ENCODE peak calls at places on chromosomes 5 and 9, in five cellular contexts. One of them, this sample, is unnamed. For H3K4me1, the result is how much of the 10 kb centered on the place peaks cover.

GRCh38 chr5:16521561-16522090 is 56.0 kb upstream of the ZNF622 start:
- DNase-seq in uterus: no peak
- DNase-seq in psoas muscle: no peak
- DNase-seq in CD8-positive, alpha-beta memory T cell: no peak
- DNase-seq in lung: no peak
- DNase-seq in this sample: no peak

GRCh38 chr5:169627551-169627950 is 9.5 kb upstream of the DOCK2 start:
- DNase-seq in uterus: no peak
- DNase-seq in psoas muscle: no peak
- DNase-seq in CD8-positive, alpha-beta memory T cell: no peak
- DNase-seq in lung: no peak
- DNase-seq in this sample: no peak

GRCh38 chr9:68941780-68942459 is 72.0 kb downstream of the PRKACG start:
- DNase-seq in uterus: no peak
- DNase-seq in psoas muscle: no peak
- DNase-seq in CD8-positive, alpha-beta memory T cell: no peak
- DNase-seq in lung: no peak
- DNase-seq in this sample: no peak

GRCh38 chr5:168086104-168086610 is 205.3 kb upstream of the WWC1 start:
- DNase-seq in uterus: peak
- DNase-seq in psoas muscle: no peak
- DNase-seq in CD8-positive, alpha-beta memory T cell: no peak
- DNase-seq in lung: no peak
- DNase-seq in this sample: no peak

GRCh38 chr9:34961574-34962480 is 3.7 kb downstream of the PHF24 start:
- DNase-seq in uterus: no peak
- DNase-seq in psoas muscle: no peak
- DNase-seq in CD8-positive, alpha-beta memory T cell: no peak
- DNase-seq in lung: no peak
- DNase-seq in this sample: no peak

GRCh38 chr5:35029333-35029732 is 18.4 kb downstream of the AGXT2 start:
- DNase-seq in uterus: no peak
- DNase-seq in psoas muscle: no peak
- DNase-seq in CD8-positive, alpha-beta memory T cell: no peak
- DNase-seq in lung: no peak
- DNase-seq in this sample: no peak

GRCh38 chr9:36192196-36192595 is 1.5 kb downstream of the CLTA start:
- DNase-seq in uterus: no peak
- DNase-seq in psoas muscle: no peak
- DNase-seq in CD8-positive, alpha-beta memory T cell: no peak
- DNase-seq in lung: no peak
- DNase-seq in this sample: no peak

GRCh38 chr9:91589101-91589553 is 165.5 kb upstream of the NFIL3 start:
- DNase-seq in uterus: peak
- DNase-seq in psoas muscle: no peak
- DNase-seq in CD8-positive, alpha-beta memory T cell: no peak
- DNase-seq in lung: no peak
- DNase-seq in this sample: no peak

GRCh38 chr5:87081511-87082372 is 185.9 kb upstream of the RASA1 start:
- DNase-seq in uterus: no peak
- DNase-seq in psoas muscle: no peak
- DNase-seq in CD8-positive, alpha-beta memory T cell: peak
- DNase-seq in lung: peak
- DNase-seq in this sample: no peak

GRCh38 chr9:137222190-137223077 is at the start of gene RNF208:
- DNase-seq in uterus: no peak
- DNase-seq in psoas muscle: no peak
- DNase-seq in CD8-positive, alpha-beta memory T cell: peak
- DNase-seq in lung: no peak
- DNase-seq in this sample: no peak

GRCh38 chr5:71662381-71662780 is 56.7 kb upstream of the CARTPT start:
- DNase-seq in uterus: no peak
- DNase-seq in psoas muscle: no peak
- DNase-seq in CD8-positive, alpha-beta memory T cell: no peak
- DNase-seq in lung: no peak
- DNase-seq in this sample: no peak

GRCh38 chr9:110007477-110008270 is 200.3 kb downstream of the C9orf152 start:
- DNase-seq in uterus: no peak
- DNase-seq in psoas muscle: no peak
- DNase-seq in CD8-positive, alpha-beta memory T cell: no peak
- DNase-seq in lung: no peak
- DNase-seq in this sample: no peak

GRCh38 chr9:21576331-21577189 is 94.4 kb upstream of the IFNE start:
- DNase-seq in uterus: no peak
- DNase-seq in psoas muscle: peak
- DNase-seq in CD8-positive, alpha-beta memory T cell: peak
- DNase-seq in lung: no peak
- DNase-seq in this sample: no peak

GRCh38 chr5:137143244-137143605 is 355.9 kb downstream of the SPOCK1 start:
- DNase-seq in uterus: no peak
- DNase-seq in psoas muscle: no peak
- DNase-seq in CD8-positive, alpha-beta memory T cell: no peak
- DNase-seq in lung: no peak
- DNase-seq in this sample: no peak

GRCh38 chr9:19246891-19247290 is 16.4 kb downstream of the DENND4C start:
- DNase-seq in uterus: no peak
- DNase-seq in psoas muscle: no peak
- DNase-seq in CD8-positive, alpha-beta memory T cell: no peak
- DNase-seq in lung: no peak
- DNase-seq in this sample: no peak

GRCh38 chr9:7146582-7146981 is 388.8 kb downstream of the KDM4C start:
- DNase-seq in uterus: no peak
- DNase-seq in psoas muscle: no peak
- DNase-seq in CD8-positive, alpha-beta memory T cell: no peak
- DNase-seq in lung: no peak
- DNase-seq in this sample: no peak

GRCh38 chr5:16540421-16540820 is 74.8 kb upstream of the ZNF622 start:
- DNase-seq in uterus: no peak
- DNase-seq in psoas muscle: no peak
- DNase-seq in CD8-positive, alpha-beta memory T cell: no peak
- DNase-seq in lung: no peak
- DNase-seq in this sample: no peak

GRCh38 chr5:1347571-1347970 is 2.7 kb upstream of the CLPTM1L start:
- DNase-seq in uterus: no peak
- DNase-seq in psoas muscle: no peak
- DNase-seq in CD8-positive, alpha-beta memory T cell: no peak
- DNase-seq in lung: no peak
- DNase-seq in this sample: no peak

GRCh38 chr5:120304653-120305052 is 159.4 kb upstream of the PRR16 start:
- DNase-seq in uterus: no peak
- DNase-seq in psoas muscle: no peak
- DNase-seq in CD8-positive, alpha-beta memory T cell: no peak
- DNase-seq in lung: no peak
- DNase-seq in this sample: no peak

GRCh38 chr5:164184158-164184557 is 678.7 kb downstream of the MAT2B start:
- DNase-seq in uterus: no peak
- DNase-seq in psoas muscle: no peak
- DNase-seq in CD8-positive, alpha-beta memory T cell: no peak
- DNase-seq in lung: no peak
- DNase-seq in this sample: no peak

GRCh38 chr5:144191998-144192397 is 21.3 kb downstream of the KCTD16 start:
- DNase-seq in uterus: no peak
- DNase-seq in psoas muscle: no peak
- DNase-seq in CD8-positive, alpha-beta memory T cell: peak
- DNase-seq in lung: no peak
- DNase-seq in this sample: no peak

GRCh38 chr5:135069016-135069770 is 35.2 kb upstream of the PITX1 start:
- DNase-seq in uterus: no peak
- DNase-seq in psoas muscle: no peak
- DNase-seq in CD8-positive, alpha-beta memory T cell: no peak
- DNase-seq in lung: no peak
- DNase-seq in this sample: no peak

GRCh38 chr5:150672237-150672883 is 11.3 kb downstream of the MYOZ3 start:
- DNase-seq in uterus: peak
- DNase-seq in psoas muscle: peak
- DNase-seq in CD8-positive, alpha-beta memory T cell: peak
- DNase-seq in lung: no peak
- DNase-seq in this sample: peak

GRCh38 chr5:9782806-9783560 is 152.8 kb upstream of the TAS2R1 start:
- DNase-seq in uterus: no peak
- DNase-seq in psoas muscle: no peak
- DNase-seq in CD8-positive, alpha-beta memory T cell: no peak
- DNase-seq in lung: no peak
- DNase-seq in this sample: no peak

GRCh38 chr9:89523948-89524347 is 26.0 kb upstream of the SEMA4D start:
- DNase-seq in uterus: no peak
- DNase-seq in psoas muscle: no peak
- DNase-seq in CD8-positive, alpha-beta memory T cell: peak
- DNase-seq in lung: no peak
- DNase-seq in this sample: no peak

GRCh38 chr5:5497132-5497748 is 74.8 kb downstream of the ICE1 start:
- DNase-seq in uterus: peak
- DNase-seq in psoas muscle: peak
- DNase-seq in CD8-positive, alpha-beta memory T cell: no peak
- DNase-seq in lung: peak
- DNase-seq in this sample: peak

GRCh38 chr5:151058301-151058700 is 22.5 kb downstream of the TNIP1 start:
- DNase-seq in uterus: no peak
- DNase-seq in psoas muscle: no peak
- DNase-seq in CD8-positive, alpha-beta memory T cell: no peak
- DNase-seq in lung: no peak
- DNase-seq in this sample: no peak

GRCh38 chr9:105415344-105415980 is 32.4 kb upstream of the FSD1L start:
- DNase-seq in uterus: peak
- DNase-seq in psoas muscle: no peak
- DNase-seq in CD8-positive, alpha-beta memory T cell: peak
- DNase-seq in lung: peak
- DNase-seq in this sample: peak

GRCh38 chr5:181190711-181191525 is 14.1 kb downstream of the TRIM7 start:
- DNase-seq in uterus: peak
- DNase-seq in psoas muscle: no peak
- DNase-seq in CD8-positive, alpha-beta memory T cell: peak
- DNase-seq in lung: no peak
- DNase-seq in this sample: peak

GRCh38 chr9:33460854-33461253 is 12.9 kb downstream of the NOL6 start:
- DNase-seq in uterus: no peak
- DNase-seq in psoas muscle: no peak
- DNase-seq in CD8-positive, alpha-beta memory T cell: no peak
- DNase-seq in lung: no peak
- DNase-seq in this sample: peak
- H3K4me1 ChIP-seq in uterus: under half
- H3K4me1 ChIP-seq in psoas muscle: under half
- H3K4me1 ChIP-seq in CD8-positive, alpha-beta memory T cell: under half
- H3K4me1 ChIP-seq in lung: under half
- H3K4me1 ChIP-seq in this sample: under half

GRCh38 chr9:121900163-121900562 is 192.9 kb downstream of the TTLL11 start:
- DNase-seq in uterus: no peak
- DNase-seq in psoas muscle: no peak
- DNase-seq in CD8-positive, alpha-beta memory T cell: no peak
- DNase-seq in lung: no peak
- DNase-seq in this sample: no peak

GRCh38 chr9:121897140-121897539 is 196.0 kb downstream of the TTLL11 start:
- DNase-seq in uterus: no peak
- DNase-seq in psoas muscle: no peak
- DNase-seq in CD8-positive, alpha-beta memory T cell: no peak
- DNase-seq in lung: no peak
- DNase-seq in this sample: no peak

GRCh38 chr9:121906074-121906520 is 187.0 kb downstream of the TTLL11 start:
- DNase-seq in uterus: no peak
- DNase-seq in psoas muscle: no peak
- DNase-seq in CD8-positive, alpha-beta memory T cell: no peak
- DNase-seq in lung: no peak
- DNase-seq in this sample: no peak

GRCh38 chr9:121901616-121902015 is 191.5 kb downstream of the TTLL11 start:
- DNase-seq in uterus: no peak
- DNase-seq in psoas muscle: no peak
- DNase-seq in CD8-positive, alpha-beta memory T cell: no peak
- DNase-seq in lung: no peak
- DNase-seq in this sample: no peak

DNA sequence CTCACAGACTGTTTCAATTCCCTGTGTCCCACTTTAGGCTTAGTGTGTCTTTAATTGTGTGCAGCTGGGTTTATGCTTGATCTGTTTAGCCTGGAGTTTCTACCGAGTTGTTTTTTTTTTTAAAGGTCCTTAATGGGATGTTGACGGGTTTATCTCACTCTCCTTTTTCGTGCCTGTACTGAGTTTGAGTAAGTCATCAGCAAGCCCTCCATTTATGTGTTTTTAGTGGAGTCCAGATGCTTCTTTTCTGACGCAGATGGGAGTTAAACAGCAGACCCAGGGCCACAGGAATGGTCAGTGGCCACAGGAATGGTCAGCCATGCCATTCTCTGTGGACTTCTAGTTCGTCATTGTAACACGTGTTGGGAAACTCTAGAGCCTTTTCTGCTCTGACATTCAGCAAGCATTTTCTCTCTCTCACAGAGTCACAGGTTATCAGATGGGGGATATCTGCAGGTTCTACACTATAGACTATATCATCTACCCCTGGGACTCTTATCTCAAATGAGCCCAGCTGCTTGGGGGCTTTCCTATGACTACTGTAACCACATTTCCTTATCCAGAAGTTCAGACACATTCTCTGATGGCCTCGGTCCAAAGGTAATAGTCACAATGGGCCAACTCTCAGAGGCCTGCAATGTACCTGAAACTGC is 190.5 kb downstream of the TTLL11 start:
- DNase-seq in uterus: peak
- DNase-seq in psoas muscle: no peak
- DNase-seq in CD8-positive, alpha-beta memory T cell: no peak
- DNase-seq in lung: no peak
- DNase-seq in this sample: no peak
- H3K27ac ChIP-seq in uterus: peak
- H3K27ac ChIP-seq in psoas muscle: no peak
- H3K27ac ChIP-seq in CD8-positive, alpha-beta memory T cell: no peak
- H3K27ac ChIP-seq in lung: no peak
- H3K27ac ChIP-seq in this sample: no peak

GRCh38 chr5:26856238-26856637 is 182.1 kb downstream of the CDH9 start:
- DNase-seq in uterus: no peak
- DNase-seq in psoas muscle: no peak
- DNase-seq in CD8-positive, alpha-beta memory T cell: no peak
- DNase-seq in lung: no peak
- DNase-seq in this sample: no peak
- H3K4me1 ChIP-seq in uterus: under half
- H3K4me1 ChIP-seq in psoas muscle: under half
- H3K4me1 ChIP-seq in CD8-positive, alpha-beta memory T cell: under half
- H3K4me1 ChIP-seq in lung: under half
- H3K4me1 ChIP-seq in this sample: under half

GRCh38 chr5:128154943-128155342 is 71.4 kb downstream of the SLC12A2 start:
- DNase-seq in uterus: no peak
- DNase-seq in psoas muscle: no peak
- DNase-seq in CD8-positive, alpha-beta memory T cell: no peak
- DNase-seq in lung: no peak
- DNase-seq in this sample: no peak

GRCh38 chr5:128158342-128158741 is 74.8 kb downstream of the SLC12A2 start:
- DNase-seq in uterus: no peak
- DNase-seq in psoas muscle: no peak
- DNase-seq in CD8-positive, alpha-beta memory T cell: no peak
- DNase-seq in lung: no peak
- DNase-seq in this sample: no peak

DNA sequence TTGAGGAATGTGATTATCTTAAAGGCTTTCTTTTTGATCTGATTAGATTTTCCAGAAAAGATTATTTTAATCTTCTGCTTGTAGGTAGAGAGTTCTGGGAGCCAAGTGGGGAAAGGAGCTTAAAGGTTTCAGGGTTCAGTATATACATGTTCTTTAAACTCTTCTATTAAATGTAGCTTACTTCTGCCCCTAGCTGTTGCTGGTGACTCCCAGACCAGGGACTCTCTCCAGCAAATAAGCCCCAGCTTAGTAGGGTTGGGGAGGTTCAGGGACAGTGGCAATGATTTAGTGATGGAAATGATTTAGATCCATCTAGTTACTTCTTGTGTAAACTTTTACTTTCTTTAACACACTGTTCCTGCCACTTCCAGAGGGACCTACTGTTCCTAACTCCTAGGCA is 72.2 kb downstream of the SLC12A2 start:
- DNase-seq in uterus: no peak
- DNase-seq in psoas muscle: no peak
- DNase-seq in CD8-positive, alpha-beta memory T cell: no peak
- DNase-seq in lung: no peak
- DNase-seq in this sample: no peak
- H3K27ac ChIP-seq in uterus: no peak
- H3K27ac ChIP-seq in psoas muscle: peak
- H3K27ac ChIP-seq in CD8-positive, alpha-beta memory T cell: no peak
- H3K27ac ChIP-seq in lung: no peak
- H3K27ac ChIP-seq in this sample: no peak

This sample was measured in right cardiac atrium.